ENCODE peak calls at places on chromosomes 2 and 18, in five cellular contexts. Q is NCI-H1694 treated with DMSO at 0.1 percent for 48 hours, T is EL, W is tibial artery, S is tibial nerve. P is an unnamed sample.

GRCh38 chr2:100427627-100428258 is 10.3 kb upstream of the CHST10 start:
- DNase-seq in W (no peak), T (peak; percentile 24), Q (peak; percentile 37), S (no peak), P (peak; percentile 37)

GRCh38 chr2:168136392-168136977 is 110.9 kb downstream of the STK39 start:
- DNase-seq in W (no peak), S (no peak), Q (peak; percentile 28), T (peak; percentile 47), P (no peak)

GRCh38 chr2:48870503-48870902 is 115.0 kb upstream of the LHCGR start:
- DNase-seq in Q (peak; percentile 8), T (no peak), S (no peak), W (no peak), P (no peak)

GRCh38 chr2:28707592-28707991 is 44.0 kb upstream of the PPP1CB start:
- DNase-seq in T (no peak), Q (no peak), S (no peak), W (no peak), P (no peak)

GRCh38 chr2:138787053-138787666 is 7.0 kb upstream of the NXPH2 start:
- DNase-seq in W (no peak), S (no peak), Q (peak; percentile 65), T (peak; percentile 28), P (no peak)

GRCh38 chr18:47754311-47755101 is 176.0 kb downstream of the SMAD2 start:
- DNase-seq in Q (peak; percentile 18), T (peak; percentile 25), S (no peak), W (no peak), P (no peak)

GRCh38 chr18:26685438-26686173 is 137.3 kb upstream of the KCTD1 start:
- DNase-seq in T (no peak), Q (no peak), S (no peak), W (no peak), P (no peak)

GRCh38 chr2:111715987-111716900 is 167.7 kb downstream of the ANAPC1 start:
- DNase-seq in S (no peak), W (no peak), T (no peak), Q (no peak), P (no peak)

GRCh38 chr2:121196132-121196848 is 88.7 kb downstream of the TFCP2L1 start:
- DNase-seq in S (no peak), Q (no peak), T (no peak), W (no peak), P (no peak)

P was measured in uterus.